ENCODE peak calls at places on chromosomes 6 and 20, in seven cellular contexts. I is AG10803, R is type B pancreatic cell, G is Peyer's patch, D is AG04449, U is sigmoid colon, A is A549. K is an unnamed sample.

GRCh38 chr6:117423754-117424153 is 2.0 kb downstream of the ROS1 start:
- DNase-seq in D (no peak), A (no peak), U (no peak), I (no peak), R (no peak), G (no peak), K (no peak)

GRCh38 chr6:20400476-20401402 is 940 bp upstream of the E2F3 start:
- DNase-seq in R (no peak), D (no peak), U (peak; percentile 67), G (peak; percentile 59), I (peak; percentile 24), A (peak; percentile 42), K (no peak)

GRCh38 chr20:51955756-51956155 is 153.4 kb upstream of the SALL4 start:
- DNase-seq in D (peak; percentile 41), U (no peak), G (no peak), I (peak; percentile 70), A (no peak), R (no peak), K (no peak)

GRCh38 chr6:85459224-85459901 is 9.5 kb downstream of the NT5E start:
- DNase-seq in A (no peak), I (peak; percentile 97), U (no peak), D (peak; percentile 38), R (no peak), G (no peak), K (peak; percentile 94)

GRCh38 chr6:124080483-124080882 is 276.8 kb downstream of the NKAIN2 start:
- DNase-seq in U (no peak), A (no peak), D (no peak), G (no peak), I (no peak), R (no peak), K (no peak)

GRCh38 chr6:95087394-95088097 is 489.8 kb upstream of the MANEA start:
- DNase-seq in G (no peak), U (no peak), D (no peak), R (no peak), I (peak; percentile 4), A (no peak), K (no peak)

GRCh38 chr6:129890164-129890563 is 29.0 kb upstream of the TMEM244 start:
- DNase-seq in R (no peak), A (no peak), D (no peak), U (no peak), I (peak; percentile 69), G (no peak), K (no peak)

GRCh38 chr20:24100370-24101011 is 111.9 kb upstream of the GGTLC1 start:
- DNase-seq in A (peak; percentile 77), U (no peak), R (no peak), I (peak; percentile 46), G (no peak), D (no peak), K (no peak)

GRCh38 chr6:49668083-49668511 is 31.5 kb upstream of the RHAG start:
- DNase-seq in R (no peak), A (peak; percentile 3), G (no peak), D (no peak), I (no peak), U (no peak), K (no peak)

GRCh38 chr6:97175806-97176205 is 107.2 kb downstream of the MMS22L start:
- DNase-seq in R (no peak), A (no peak), G (no peak), I (peak; percentile 24), U (no peak), D (no peak), K (no peak)

GRCh38 chr20:6632187-6632586 is 135.3 kb upstream of the BMP2 start:
- DNase-seq in G (peak; percentile 64), D (no peak), R (no peak), U (no peak), I (peak; percentile 37), A (no peak), K (no peak)

GRCh38 chr6:25181923-25182322 is 97.3 kb upstream of the CARMIL1 start:
- DNase-seq in I (peak; percentile 48), G (no peak), R (no peak), U (no peak), A (no peak), D (no peak), K (no peak)

GRCh38 chr6:3773696-3774298 is 22.3 kb upstream of the PXDC1 start:
- DNase-seq in I (peak; percentile 80), U (no peak), G (no peak), A (no peak), R (no peak), D (no peak), K (peak; percentile 77)

GRCh38 chr6:83432626-83433025 is 1.8 kb upstream of the ME1 start:
- DNase-seq in R (no peak), G (no peak), A (no peak), D (no peak), I (no peak), U (no peak), K (no peak)

GRCh38 chr6:148830614-148831013 is 83.8 kb downstream of the UST start:
- DNase-seq in R (no peak), I (no peak), G (no peak), A (no peak), D (no peak), U (no peak), K (no peak)

GRCh38 chr6:40573221-40573620 is 13.9 kb downstream of the LRFN2 start:
- DNase-seq in A (no peak), U (no peak), R (no peak), G (no peak), D (no peak), I (no peak), K (no peak)

GRCh38 chr20:47318596-47319516 is 37.6 kb downstream of the ZMYND8 start:
- DNase-seq in G (peak; percentile 85), A (peak; percentile 61), D (no peak), R (peak; percentile 72), I (peak; percentile 77), U (peak; percentile 96), K (no peak)

GRCh38 chr6:34919651-34920050 is 30.6 kb downstream of the ANKS1A start:
- DNase-seq in G (no peak), D (no peak), I (peak; percentile 41), U (no peak), R (no peak), A (no peak), K (no peak)

GRCh38 chr6:133187657-133188453 is 53.3 kb upstream of the EYA4 start:
- DNase-seq in R (no peak), G (no peak), I (no peak), A (no peak), D (peak; percentile 1), U (no peak), K (no peak)

GRCh38 chr6:45422541-45423110 is 44.9 kb upstream of the SUPT3H start:
- DNase-seq in A (peak; percentile 25), I (peak; percentile 62), U (peak; percentile 78), D (no peak), G (peak; percentile 61), R (no peak), K (no peak)

GRCh38 chr6:49341869-49342268 is 121.2 kb downstream of the MMUT start:
- DNase-seq in G (no peak), U (no peak), R (no peak), A (no peak), D (no peak), I (no peak), K (no peak)

GRCh38 chr6:53794073-53794719 is 609 bp upstream of the LRRC1 start:
- DNase-seq in R (peak; percentile 73), U (peak; percentile 86), A (peak; percentile 70), D (no peak), I (peak; percentile 92), G (peak; percentile 87), K (peak; percentile 22)

GRCh38 chr6:21593927-21594421 is 423 bp downstream of the SOX4 start:
- DNase-seq in R (no peak), I (peak; percentile 71), U (no peak), D (no peak), A (no peak), G (no peak), K (no peak)

GRCh38 chr20:50309280-50309763 is 118.7 kb downstream of the CEBPB start:
- DNase-seq in A (peak; percentile 85), U (no peak), D (no peak), G (no peak), I (peak; percentile 52), R (no peak), K (no peak)

GRCh38 chr6:17269840-17270239 is 11.3 kb upstream of the RBM24 start:
- DNase-seq in U (no peak), R (no peak), A (peak; percentile 17), I (peak; percentile 63), D (peak; percentile 62), G (no peak), K (no peak)

GRCh38 chr6:159106627-159107241 is 61.9 kb upstream of the TAGAP start:
- DNase-seq in R (peak; percentile 31), I (peak; percentile 44), U (no peak), D (no peak), A (peak; percentile 59), G (no peak), K (no peak)

GRCh38 chr20:53020834-53021233 is 48.7 kb downstream of the TSHZ2 start:
- DNase-seq in D (no peak), U (no peak), I (no peak), A (no peak), G (no peak), R (no peak), K (no peak)
- TF ChIP-seq CTCF in D (no peak), U (no peak), I (no peak), A (no peak), G (no peak), R (no peak), K (no peak)

GRCh38 chr6:78867370-78868040 is at the start of gene IRAK1BP1:
- DNase-seq in I (peak; percentile 70), D (no peak), G (peak; percentile 84), R (peak; percentile 88), A (peak; percentile 85), U (peak; percentile 83), K (peak; percentile 42)
- TF ChIP-seq CTCF in I (peak; percentile 14), D (no peak), G (no peak), R (peak; percentile 54), A (no peak), U (no peak), K (no peak)

GRCh38 chr20:45235995-45236394 is 14.8 kb downstream of the SEMG2 start:
- DNase-seq in U (no peak), R (no peak), A (no peak), D (no peak), G (no peak), I (no peak), K (no peak)
- TF ChIP-seq CTCF in U (no peak), R (peak; percentile 60), A (no peak), D (peak; percentile 24), G (no peak), I (peak; percentile 37), K (peak; percentile 35)

GRCh38 chr20:48350291-48350988 is 477.4 kb downstream of the PREX1 start:
- DNase-seq in G (no peak), A (peak; percentile 52), U (no peak), I (no peak), D (no peak), R (no peak), K (no peak)
- TF ChIP-seq CTCF in G (no peak), A (peak; percentile 17), U (no peak), I (peak; percentile 19), D (no peak), R (peak; percentile 70), K (no peak)

GRCh38 chr6:36605560-36606391 is 11.6 kb downstream of the SRSF3 start:
- DNase-seq in A (no peak), G (no peak), U (peak; percentile 68), R (no peak), D (no peak), I (no peak), K (no peak)
- TF ChIP-seq CTCF in A (no peak), G (peak; percentile 17), U (peak; percentile 27), R (peak; percentile 62), D (no peak), I (peak; percentile 23), K (no peak)

GRCh38 chr20:59431014-59431413 is 130.6 kb downstream of the EDN3 start:
- DNase-seq in U (no peak), D (no peak), G (no peak), I (no peak), R (no peak), A (no peak), K (no peak)
- TF ChIP-seq CTCF in U (no peak), D (no peak), G (no peak), I (no peak), R (no peak), A (no peak), K (no peak)